ENCODE peak calls at places on chromosomes 5 and 9, in nine cellular contexts. Z is naive thymus-derived CD4-positive, alpha-beta T cell; L is DND-41; U is endodermal cell; F is fibroblast of lung; H is heart left ventricle; Q is hepatocyte; D is mesendoderm; G is MM.1S. Y is an unnamed sample. For H3K4me1 and H3K27me3, the result is how much of the 10 kb centered on the place peaks cover.

GRCh38 chr5:149837680-149838269 is 106.8 kb downstream of the PDE6A start:
- DNase-seq in Z (no peak), L (peak), U (peak), F (peak), H (no peak), Q (peak), D (peak), G (no peak), Y (peak)

GRCh38 chr9:19161257-19162025 is 34.1 kb upstream of the PLIN2 start:
- DNase-seq in Z (peak), L (peak), U (no peak), F (peak), H (no peak), Q (peak), D (peak), G (no peak), Y (no peak)

GRCh38 chr9:114120192-114121014 is 21.3 kb upstream of the KIF12 start:
- DNase-seq in Z (no peak), L (no peak), U (peak), F (no peak), H (no peak), Q (no peak), D (no peak), G (no peak), Y (no peak)

GRCh38 chr9:105206821-105207699 is 37.4 kb upstream of the SLC44A1 start:
- DNase-seq in Z (no peak), L (no peak), U (no peak), F (peak), H (no peak), Q (no peak), D (no peak), G (no peak), Y (no peak)

GRCh38 chr5:93890657-93891056 is 149.3 kb upstream of the POU5F2 start:
- DNase-seq in Z (no peak), L (no peak), U (no peak), F (no peak), H (no peak), Q (peak), D (peak), G (no peak), Y (peak)

GRCh38 chr5:11985993-11986392 is 81.7 kb upstream of the CTNND2 start:
- DNase-seq in Z (no peak), L (no peak), U (no peak), F (no peak), H (no peak), Q (no peak), D (no peak), G (no peak), Y (no peak)

GRCh38 chr5:154390096-154390495 is 55.7 kb upstream of the SAP30L start:
- DNase-seq in Z (no peak), L (no peak), U (no peak), F (peak), H (no peak), Q (no peak), D (no peak), G (no peak), Y (no peak)

GRCh38 chr5:52811067-52811749 is 23.5 kb downstream of the ITGA1 start:
- DNase-seq in Z (no peak), L (no peak), U (no peak), F (peak), H (no peak), Q (peak), D (peak), G (no peak), Y (no peak)

GRCh38 chr5:124602925-124603650 is 143.4 kb downstream of the ZNF608 start:
- DNase-seq in Z (no peak), L (no peak), U (no peak), F (no peak), H (no peak), Q (no peak), D (no peak), G (no peak), Y (no peak)

GRCh38 chr5:56457887-56458451 is 224.8 kb upstream of the ANKRD55 start:
- DNase-seq in Z (no peak), L (no peak), U (no peak), F (peak), H (no peak), Q (no peak), D (no peak), G (no peak), Y (no peak)

GRCh38 chr5:103918668-103919367 is 356.2 kb upstream of the NUDT12 start:
- DNase-seq in Z (no peak), L (no peak), U (peak), F (peak), H (no peak), Q (no peak), D (peak), G (peak), Y (peak)

GRCh38 chr5:112921031-112921832 is 795 bp downstream of the REEP5 start:
- DNase-seq in Z (peak), L (peak), U (peak), F (peak), H (peak), Q (peak), D (peak), G (peak), Y (peak)

GRCh38 chr9:116951588-116952433 is 264.7 kb downstream of the TRIM32 start:
- DNase-seq in Z (no peak), L (no peak), U (no peak), F (peak), H (no peak), Q (no peak), D (no peak), G (no peak), Y (no peak)

GRCh38 chr9:113427629-113428028 is 17.1 kb downstream of the C9orf43 start:
- DNase-seq in Z (no peak), L (no peak), U (no peak), F (peak), H (no peak), Q (no peak), D (no peak), G (no peak), Y (no peak)

GRCh38 chr9:27184556-27185351 is 75.7 kb downstream of the TEK start:
- DNase-seq in Z (no peak), L (no peak), U (no peak), F (peak), H (no peak), Q (no peak), D (no peak), G (no peak), Y (no peak)

GRCh38 chr9:85212887-85213286 is 528.9 kb downstream of the AGTPBP1 start:
- DNase-seq in Z (no peak), L (no peak), U (no peak), F (peak), H (no peak), Q (no peak), D (peak), G (no peak), Y (peak)

GRCh38 chr5:43602456-43602817 is 543 bp upstream of the NNT start:
- DNase-seq in Z (peak), L (peak), U (no peak), F (peak), H (no peak), Q (peak), D (peak), G (peak), Y (peak)

GRCh38 chr5:173238312-173239232 is 3.6 kb upstream of the NKX2-5 start:
- DNase-seq in Z (no peak), L (no peak), U (peak), F (no peak), H (no peak), Q (no peak), D (peak), G (no peak), Y (no peak)

GRCh38 chr9:110969971-110970381 is 68.3 kb downstream of the LPAR1 start:
- DNase-seq in Z (no peak), L (no peak), U (no peak), F (peak), H (no peak), Q (peak), D (no peak), G (no peak), Y (no peak)

GRCh38 chr5:95102687-95103086 is 182.2 kb downstream of the MCTP1 start:
- DNase-seq in Z (no peak), L (no peak), U (no peak), F (no peak), H (no peak), Q (no peak), D (no peak), G (no peak), Y (no peak)

GRCh38 chr5:93017854-93018253 is 563.2 kb downstream of the NR2F1-AS1 start:
- DNase-seq in Z (no peak), L (no peak), U (no peak), F (peak), H (no peak), Q (no peak), D (peak), G (no peak), Y (no peak)

GRCh38 chr9:32251539-32251938 is 132.9 kb upstream of the ACO1 start:
- DNase-seq in Z (peak), L (peak), U (peak), F (peak), H (no peak), Q (peak), D (peak), G (peak), Y (peak)

GRCh38 chr5:124179788-124180187 is 566.7 kb downstream of the ZNF608 start:
- DNase-seq in Z (no peak), L (no peak), U (no peak), F (no peak), H (no peak), Q (no peak), D (no peak), G (no peak), Y (no peak)

GRCh38 chr9:120890415-120891254 is 13.6 kb upstream of the PHF19 start:
- DNase-seq in Z (peak), L (no peak), U (no peak), F (peak), H (no peak), Q (no peak), D (no peak), G (no peak), Y (no peak)

GRCh38 chr5:31355337-31355736 is 161.9 kb downstream of the CDH6 start:
- DNase-seq in Z (no peak), L (no peak), U (no peak), F (no peak), H (no peak), Q (no peak), D (no peak), G (no peak), Y (no peak)

GRCh38 chr9:89879711-89880110 is 274.9 kb downstream of the GADD45G start:
- DNase-seq in Z (no peak), L (no peak), U (peak), F (peak), H (peak), Q (no peak), D (no peak), G (no peak), Y (peak)

GRCh38 chr9:13941686-13942085 is 372.3 kb downstream of the NFIB start:
- DNase-seq in Z (no peak), L (no peak), U (no peak), F (peak), H (no peak), Q (peak), D (no peak), G (no peak), Y (no peak)

GRCh38 chr9:84339951-84340350 is 607 bp downstream of the SLC28A3 start:
- DNase-seq in Z (no peak), L (no peak), U (peak), F (no peak), H (no peak), Q (no peak), D (peak), G (no peak), Y (no peak)

GRCh38 chr9:121133104-121133816 is 58.5 kb downstream of the CNTRL start:
- DNase-seq in Z (peak), L (peak), U (peak), F (no peak), H (peak), Q (peak), D (peak), G (no peak), Y (peak)

GRCh38 chr9:134344821-134345310 is 18.6 kb downstream of the RXRA start:
- DNase-seq in Z (no peak), L (no peak), U (no peak), F (no peak), H (no peak), Q (no peak), D (no peak), G (no peak), Y (no peak)

GRCh38 chr9:32966036-32966435 is 35.4 kb downstream of the APTX start:
- DNase-seq in Z (no peak), L (no peak), U (no peak), F (no peak), H (no peak), Q (no peak), D (no peak), G (no peak), Y (no peak)

GRCh38 chr9:32455738-32456137 is 70.3 kb downstream of the RIGI start:
- DNase-seq in Z (no peak), L (no peak), U (no peak), F (no peak), H (no peak), Q (no peak), D (no peak), G (no peak), Y (no peak)

GRCh38 chr9:136377351-136378170 is 4.1 kb upstream of the CARD9 start:
- DNase-seq in Z (no peak), L (no peak), U (no peak), F (no peak), H (no peak), Q (no peak), D (no peak), G (no peak), Y (no peak)

GRCh38 chr5:33854733-33855151 is 37.0 kb downstream of the ADAMTS12 start:
- DNase-seq in Z (no peak), L (no peak), U (no peak), F (peak), H (no peak), Q (peak), D (peak), G (no peak), Y (no peak)

GRCh38 chr5:67986761-67987160 is 228.8 kb upstream of the PIK3R1 start:
- DNase-seq in Z (no peak), L (no peak), U (no peak), F (no peak), H (no peak), Q (no peak), D (no peak), G (no peak), Y (no peak)

GRCh38 chr9:136544549-136545064 is 1.2 kb downstream of the NOTCH1 start:
- DNase-seq in Z (peak), L (peak), U (no peak), F (no peak), H (peak), Q (peak), D (no peak), G (peak), Y (peak)

GRCh38 chr9:75866273-75866871 is 24.1 kb upstream of the PCSK5 start:
- DNase-seq in Z (peak), L (peak), U (peak), F (peak), H (no peak), Q (peak), D (peak), G (peak), Y (peak)

GRCh38 chr5:177982072-177982727 is 13.8 kb downstream of the PROP1 start:
- DNase-seq in Z (peak), L (peak), U (peak), F (no peak), H (no peak), Q (no peak), D (peak), G (no peak), Y (peak)

GRCh38 chr5:14665949-14666741 is 1.6 kb downstream of the OTULIN start:
- DNase-seq in Z (peak), L (peak), U (peak), F (no peak), H (no peak), Q (peak), D (peak), G (peak), Y (peak)

GRCh38 chr9:87278971-87279731 is 218.5 kb upstream of the DAPK1 start:
- DNase-seq in Z (no peak), L (no peak), U (no peak), F (no peak), H (no peak), Q (no peak), D (no peak), G (no peak), Y (no peak)
- H3K4me1 ChIP-seq in Z (under half), L (under half), U (under half), F (under half), H (under half), Q (under half), D (under half), G (under half), Y (under half)

DNA sequence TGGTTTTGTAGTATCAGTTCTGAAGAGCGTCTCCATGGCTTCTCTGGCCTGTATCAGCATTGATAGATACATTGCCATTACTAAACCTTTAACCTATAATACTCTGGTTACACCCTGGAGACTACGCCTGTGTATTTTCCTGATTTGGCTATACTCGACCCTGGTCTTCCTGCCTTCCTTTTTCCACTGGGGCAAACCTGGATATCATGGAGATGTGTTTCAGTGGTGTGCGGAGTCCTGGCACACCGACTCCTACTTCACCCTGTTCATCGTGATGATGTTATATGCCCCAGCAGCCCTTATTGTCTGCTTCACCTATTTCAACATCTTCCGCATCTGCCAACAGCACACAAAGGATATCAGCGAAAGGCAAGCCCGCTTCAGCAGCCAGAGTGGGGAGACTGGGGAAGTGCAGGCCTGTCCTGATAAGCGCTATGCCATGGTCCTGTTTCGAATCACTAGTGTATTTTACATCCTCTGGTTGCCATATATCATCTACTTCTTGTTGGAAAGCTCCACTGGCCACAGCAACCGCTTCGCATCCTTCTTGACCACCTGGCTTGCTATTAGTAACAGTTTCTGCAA is 1.5 kb downstream of the GPR21 start:
- DNase-seq in Z (no peak), L (no peak), U (no peak), F (no peak), H (no peak), Q (no peak), D (no peak), G (no peak), Y (no peak)
- H3K27me3 ChIP-seq in Z (under half), L (under half), U (under half), F (under half), H (under half), Q (under half), D (under half), G (under half), Y (under half)

DNA sequence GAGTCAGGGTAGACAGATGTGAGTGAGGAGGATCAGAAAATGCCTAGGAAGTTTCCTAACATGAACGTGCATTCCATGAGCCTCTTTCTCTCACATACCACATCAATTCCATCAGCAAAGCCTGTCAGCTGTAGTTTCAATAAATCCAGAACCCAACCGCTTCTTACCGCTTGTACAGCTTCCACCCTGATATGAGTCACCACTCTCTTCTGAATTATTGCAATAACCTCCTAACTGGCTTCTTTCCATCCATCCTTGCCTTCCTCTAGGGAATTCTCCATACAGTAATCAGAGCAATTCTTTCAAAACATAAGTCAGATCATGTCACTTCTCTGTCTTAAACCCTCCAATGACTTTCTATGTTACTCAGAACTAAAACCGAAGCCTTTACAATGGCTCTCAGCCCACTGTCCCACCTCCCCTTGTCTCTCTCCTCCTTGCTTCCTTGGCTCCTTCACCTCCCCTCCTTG is 8.1 kb upstream of the RAD23B start:
- DNase-seq in Z (no peak), L (no peak), U (no peak), F (peak), H (no peak), Q (peak), D (no peak), G (no peak), Y (no peak)
- H3K4me1 ChIP-seq in Z (under half), L (under half), U (under half), F (under half), H (under half), Q (under half), D (under half), G (under half), Y (under half)

DNA sequence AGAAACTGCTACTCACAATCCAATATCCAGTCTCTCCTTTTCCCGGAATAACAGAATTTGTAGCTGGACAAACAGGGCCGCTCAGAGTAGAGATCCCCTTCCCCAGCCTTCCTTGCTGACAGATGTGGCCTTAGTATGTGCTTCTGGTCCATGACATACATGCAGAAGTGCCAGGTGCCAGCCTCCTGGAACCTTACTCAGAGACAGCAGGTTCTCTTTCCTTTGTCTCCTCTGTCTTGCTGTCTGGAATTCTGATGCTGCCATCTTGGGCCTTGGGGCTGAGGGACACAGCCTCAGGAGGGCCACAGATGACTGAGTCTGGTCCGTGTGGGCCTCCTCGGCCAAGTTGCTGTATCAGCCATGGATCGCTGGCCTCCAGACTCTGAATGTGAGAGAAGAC is 210.1 kb downstream of the PAX5 start:
- DNase-seq in Z (no peak), L (no peak), U (no peak), F (no peak), H (no peak), Q (no peak), D (no peak), G (no peak), Y (no peak)
- H3K27me3 ChIP-seq in Z (under half), L (under half), U (under half), F (under half), H (under half), Q (under half), D (under half), G (under half), Y (under half)

GRCh38 chr5:156687514-156687913 is 162.6 kb upstream of the PPP1R2B start:
- DNase-seq in Z (no peak), L (no peak), U (no peak), F (no peak), H (no peak), Q (no peak), D (no peak), G (no peak), Y (no peak)
- H3K4me1 ChIP-seq in Z (under half), L (under half), U (under half), F (under half), H (under half), Q (under half), D (under half), G (under half), Y (under half)